ENCODE peak calls at places on chromosomes 12 and 14, in six cellular contexts. One of them, this sample, is unnamed. For H3K9me3, the result is how much of the 10 kb centered on the place peaks cover.

GRCh38 chr14:29518335-29518734 is 409.3 kb downstream of the PRKD1 start:
- DNase-seq in sigmoid colon: no peak
- DNase-seq in heart left ventricle: no peak
- DNase-seq in adipocyte: peak
- DNase-seq in IMR-90: peak
- DNase-seq in upper lobe of right lung: no peak
- DNase-seq in this sample: no peak

GRCh38 chr12:124191024-124191359 is 103.9 kb upstream of the RFLNA start:
- DNase-seq in sigmoid colon: no peak
- DNase-seq in heart left ventricle: no peak
- DNase-seq in adipocyte: no peak
- DNase-seq in IMR-90: no peak
- DNase-seq in upper lobe of right lung: no peak
- DNase-seq in this sample: peak

GRCh38 chr14:64405295-64405694 is 17.1 kb downstream of the MTHFD1 start:
- DNase-seq in sigmoid colon: no peak
- DNase-seq in heart left ventricle: no peak
- DNase-seq in adipocyte: no peak
- DNase-seq in IMR-90: no peak
- DNase-seq in upper lobe of right lung: no peak
- DNase-seq in this sample: no peak

GRCh38 chr12:857611-858010 is 91.9 kb downstream of the RAD52 start:
- DNase-seq in sigmoid colon: no peak
- DNase-seq in heart left ventricle: no peak
- DNase-seq in adipocyte: peak
- DNase-seq in IMR-90: peak
- DNase-seq in upper lobe of right lung: no peak
- DNase-seq in this sample: peak

GRCh38 chr12:113955109-113955970 is 10.8 kb downstream of the RBM19 start:
- DNase-seq in sigmoid colon: no peak
- DNase-seq in heart left ventricle: no peak
- DNase-seq in adipocyte: peak
- DNase-seq in IMR-90: peak
- DNase-seq in upper lobe of right lung: no peak
- DNase-seq in this sample: peak

GRCh38 chr12:110436231-110436630 is 13.9 kb downstream of the ARPC3 start:
- DNase-seq in sigmoid colon: no peak
- DNase-seq in heart left ventricle: no peak
- DNase-seq in adipocyte: peak
- DNase-seq in IMR-90: peak
- DNase-seq in upper lobe of right lung: no peak
- DNase-seq in this sample: no peak

GRCh38 chr12:53023-53734 is 13.4 kb upstream of the IQSEC3 start:
- DNase-seq in sigmoid colon: no peak
- DNase-seq in heart left ventricle: no peak
- DNase-seq in adipocyte: no peak
- DNase-seq in IMR-90: no peak
- DNase-seq in upper lobe of right lung: no peak
- DNase-seq in this sample: no peak

GRCh38 chr14:55389330-55389729 is 22.3 kb downstream of the ATG14 start:
- DNase-seq in sigmoid colon: no peak
- DNase-seq in heart left ventricle: no peak
- DNase-seq in adipocyte: peak
- DNase-seq in IMR-90: peak
- DNase-seq in upper lobe of right lung: no peak
- DNase-seq in this sample: no peak

GRCh38 chr14:48725001-48725734 is 861.0 kb downstream of the RPS29 start:
- DNase-seq in sigmoid colon: no peak
- DNase-seq in heart left ventricle: no peak
- DNase-seq in adipocyte: no peak
- DNase-seq in IMR-90: peak
- DNase-seq in upper lobe of right lung: no peak
- DNase-seq in this sample: peak

GRCh38 chr14:91396959-91397815 is 20.4 kb downstream of the CCDC88C start:
- DNase-seq in sigmoid colon: no peak
- DNase-seq in heart left ventricle: no peak
- DNase-seq in adipocyte: no peak
- DNase-seq in IMR-90: no peak
- DNase-seq in upper lobe of right lung: no peak
- DNase-seq in this sample: no peak

GRCh38 chr12:132904718-132905328 is 17.4 kb upstream of the CHFR start:
- DNase-seq in sigmoid colon: peak
- DNase-seq in heart left ventricle: peak
- DNase-seq in adipocyte: peak
- DNase-seq in IMR-90: no peak
- DNase-seq in upper lobe of right lung: peak
- DNase-seq in this sample: peak

GRCh38 chr12:69262264-69262974 is 23.1 kb downstream of the CPSF6 start:
- DNase-seq in sigmoid colon: no peak
- DNase-seq in heart left ventricle: no peak
- DNase-seq in adipocyte: no peak
- DNase-seq in IMR-90: no peak
- DNase-seq in upper lobe of right lung: no peak
- DNase-seq in this sample: no peak

GRCh38 chr14:87229131-87229530 is 763.9 kb downstream of the GALC start:
- DNase-seq in sigmoid colon: no peak
- DNase-seq in heart left ventricle: no peak
- DNase-seq in adipocyte: no peak
- DNase-seq in IMR-90: no peak
- DNase-seq in upper lobe of right lung: no peak
- DNase-seq in this sample: no peak

GRCh38 chr12:121427556-121428055 is 27.7 kb downstream of the RNF34 start:
- DNase-seq in sigmoid colon: no peak
- DNase-seq in heart left ventricle: no peak
- DNase-seq in adipocyte: no peak
- DNase-seq in IMR-90: no peak
- DNase-seq in upper lobe of right lung: no peak
- DNase-seq in this sample: no peak

GRCh38 chr12:11171953-11172675 is 1.1 kb downstream of the SMIM10L1 start:
- DNase-seq in sigmoid colon: no peak
- DNase-seq in heart left ventricle: no peak
- DNase-seq in adipocyte: peak
- DNase-seq in IMR-90: peak
- DNase-seq in upper lobe of right lung: no peak
- DNase-seq in this sample: no peak

GRCh38 chr14:84959796-84960515 is 570.0 kb upstream of the FLRT2 start:
- DNase-seq in sigmoid colon: no peak
- DNase-seq in heart left ventricle: no peak
- DNase-seq in adipocyte: no peak
- DNase-seq in IMR-90: no peak
- DNase-seq in upper lobe of right lung: no peak
- DNase-seq in this sample: no peak

GRCh38 chr14:67187826-67188225 is 1.4 kb upstream of the GARIN2 start:
- DNase-seq in sigmoid colon: no peak
- DNase-seq in heart left ventricle: no peak
- DNase-seq in adipocyte: peak
- DNase-seq in IMR-90: peak
- DNase-seq in upper lobe of right lung: no peak
- DNase-seq in this sample: no peak

GRCh38 chr12:111068281-111068680 is 147.9 kb upstream of the MYL2 start:
- DNase-seq in sigmoid colon: no peak
- DNase-seq in heart left ventricle: no peak
- DNase-seq in adipocyte: no peak
- DNase-seq in IMR-90: no peak
- DNase-seq in upper lobe of right lung: no peak
- DNase-seq in this sample: no peak

GRCh38 chr14:45048385-45048784 is 35.5 kb upstream of the PRPF39 start:
- DNase-seq in sigmoid colon: no peak
- DNase-seq in heart left ventricle: no peak
- DNase-seq in adipocyte: no peak
- DNase-seq in IMR-90: no peak
- DNase-seq in upper lobe of right lung: no peak
- DNase-seq in this sample: peak

GRCh38 chr12:77940566-77940965 is 109.9 kb downstream of the NAV3 start:
- DNase-seq in sigmoid colon: no peak
- DNase-seq in heart left ventricle: no peak
- DNase-seq in adipocyte: peak
- DNase-seq in IMR-90: peak
- DNase-seq in upper lobe of right lung: no peak
- DNase-seq in this sample: no peak

GRCh38 chr12:102120886-102121285 is 903 bp downstream of the PARPBP start:
- DNase-seq in sigmoid colon: no peak
- DNase-seq in heart left ventricle: no peak
- DNase-seq in adipocyte: peak
- DNase-seq in IMR-90: peak
- DNase-seq in upper lobe of right lung: no peak
- DNase-seq in this sample: peak

GRCh38 chr14:32669416-32669815 is 269.3 kb upstream of the NPAS3 start:
- DNase-seq in sigmoid colon: no peak
- DNase-seq in heart left ventricle: no peak
- DNase-seq in adipocyte: no peak
- DNase-seq in IMR-90: no peak
- DNase-seq in upper lobe of right lung: no peak
- DNase-seq in this sample: no peak

GRCh38 chr14:23551266-23552028 is at the start of gene ZFHX2:
- DNase-seq in sigmoid colon: no peak
- DNase-seq in heart left ventricle: peak
- DNase-seq in adipocyte: peak
- DNase-seq in IMR-90: peak
- DNase-seq in upper lobe of right lung: peak
- DNase-seq in this sample: peak

GRCh38 chr14:34237098-34237497 is 224.9 kb downstream of the SPTSSA start:
- DNase-seq in sigmoid colon: no peak
- DNase-seq in heart left ventricle: no peak
- DNase-seq in adipocyte: no peak
- DNase-seq in IMR-90: no peak
- DNase-seq in upper lobe of right lung: no peak
- DNase-seq in this sample: no peak

GRCh38 chr12:113154351-113154973 is 4.9 kb downstream of the CFAP73 start:
- DNase-seq in sigmoid colon: no peak
- DNase-seq in heart left ventricle: no peak
- DNase-seq in adipocyte: peak
- DNase-seq in IMR-90: peak
- DNase-seq in upper lobe of right lung: no peak
- DNase-seq in this sample: peak

GRCh38 chr14:104394606-104394910 is 185.0 kb upstream of the C14orf180 start:
- DNase-seq in sigmoid colon: no peak
- DNase-seq in heart left ventricle: no peak
- DNase-seq in adipocyte: no peak
- DNase-seq in IMR-90: no peak
- DNase-seq in upper lobe of right lung: no peak
- DNase-seq in this sample: no peak

DNA sequence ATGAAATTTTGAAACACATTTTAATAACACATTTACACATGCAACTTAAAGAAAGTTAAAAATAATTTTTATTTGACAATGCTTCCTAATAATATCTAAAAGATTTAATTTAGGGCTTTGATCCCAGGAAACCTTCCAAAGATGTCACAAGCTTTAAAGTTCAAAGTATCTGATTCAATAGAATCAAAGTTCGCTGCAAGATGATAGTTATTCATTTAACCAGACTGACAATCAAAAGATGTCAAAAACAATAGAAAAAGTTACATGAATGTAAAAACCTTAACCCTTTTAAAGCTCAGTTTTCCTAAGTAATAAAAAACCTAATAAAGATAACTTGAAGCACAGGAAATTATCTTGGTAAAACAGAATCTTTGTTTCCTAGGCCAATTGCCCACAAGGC is 67.7 kb downstream of the SDR9C7 start:
- DNase-seq in sigmoid colon: no peak
- DNase-seq in heart left ventricle: no peak
- DNase-seq in adipocyte: no peak
- DNase-seq in IMR-90: no peak
- DNase-seq in upper lobe of right lung: no peak
- DNase-seq in this sample: no peak
- H3K9me3 ChIP-seq in sigmoid colon: under half
- H3K9me3 ChIP-seq in heart left ventricle: under half
- H3K9me3 ChIP-seq in adipocyte: half or more
- H3K9me3 ChIP-seq in IMR-90: under half
- H3K9me3 ChIP-seq in upper lobe of right lung: under half
- H3K9me3 ChIP-seq in this sample: half or more

GRCh38 chr12:117134059-117134458 is 34.8 kb upstream of the TESC start:
- DNase-seq in sigmoid colon: no peak
- DNase-seq in heart left ventricle: no peak
- DNase-seq in adipocyte: peak
- DNase-seq in IMR-90: no peak
- DNase-seq in upper lobe of right lung: no peak
- DNase-seq in this sample: peak

GRCh38 chr12:117134721-117135120 is 35.5 kb upstream of the TESC start:
- DNase-seq in sigmoid colon: no peak
- DNase-seq in heart left ventricle: no peak
- DNase-seq in adipocyte: no peak
- DNase-seq in IMR-90: no peak
- DNase-seq in upper lobe of right lung: no peak
- DNase-seq in this sample: no peak

GRCh38 chr12:117129391-117129790 is 30.2 kb upstream of the TESC start:
- DNase-seq in sigmoid colon: no peak
- DNase-seq in heart left ventricle: no peak
- DNase-seq in adipocyte: no peak
- DNase-seq in IMR-90: no peak
- DNase-seq in upper lobe of right lung: no peak
- DNase-seq in this sample: no peak

GRCh38 chr12:117127933-117128823 is 29.0 kb upstream of the TESC start:
- DNase-seq in sigmoid colon: no peak
- DNase-seq in heart left ventricle: no peak
- DNase-seq in adipocyte: no peak
- DNase-seq in IMR-90: no peak
- DNase-seq in upper lobe of right lung: peak
- DNase-seq in this sample: no peak

DNA sequence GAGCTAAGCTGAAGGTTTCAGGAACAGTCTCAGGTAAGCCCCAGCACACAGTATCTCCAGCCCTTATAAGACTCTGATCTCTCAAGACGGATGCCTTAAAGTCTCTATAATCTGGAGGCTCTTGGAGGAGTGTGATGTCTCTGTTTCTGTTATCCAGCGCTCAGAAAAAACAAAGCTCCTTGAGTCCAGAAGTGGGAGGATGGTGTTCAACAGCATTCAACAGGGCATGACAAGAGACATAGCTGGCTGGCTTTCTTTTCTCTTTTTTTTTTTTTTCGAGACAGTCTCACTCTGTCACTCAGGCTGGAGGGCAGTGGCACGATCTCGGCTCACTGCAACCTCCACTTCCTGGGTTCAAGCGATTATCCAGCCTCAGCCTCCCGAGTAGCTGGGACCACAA is 31.6 kb upstream of the TESC start:
- DNase-seq in sigmoid colon: no peak
- DNase-seq in heart left ventricle: no peak
- DNase-seq in adipocyte: no peak
- DNase-seq in IMR-90: no peak
- DNase-seq in upper lobe of right lung: no peak
- DNase-seq in this sample: no peak
- H3K9me3 ChIP-seq in sigmoid colon: under half
- H3K9me3 ChIP-seq in heart left ventricle: under half
- H3K9me3 ChIP-seq in adipocyte: under half
- H3K9me3 ChIP-seq in IMR-90: under half
- H3K9me3 ChIP-seq in upper lobe of right lung: under half
- H3K9me3 ChIP-seq in this sample: under half

GRCh38 chr12:105341010-105341409 is 10.5 kb downstream of the C12orf75 start:
- DNase-seq in sigmoid colon: no peak
- DNase-seq in heart left ventricle: no peak
- DNase-seq in adipocyte: peak
- DNase-seq in IMR-90: peak
- DNase-seq in upper lobe of right lung: no peak
- DNase-seq in this sample: no peak
- H3K9me3 ChIP-seq in sigmoid colon: under half
- H3K9me3 ChIP-seq in heart left ventricle: under half
- H3K9me3 ChIP-seq in adipocyte: under half
- H3K9me3 ChIP-seq in IMR-90: under half
- H3K9me3 ChIP-seq in upper lobe of right lung: under half
- H3K9me3 ChIP-seq in this sample: under half

GRCh38 chr14:61575126-61575525 is 120.2 kb upstream of the HIF1A start:
- DNase-seq in sigmoid colon: no peak
- DNase-seq in heart left ventricle: no peak
- DNase-seq in adipocyte: no peak
- DNase-seq in IMR-90: no peak
- DNase-seq in upper lobe of right lung: no peak
- DNase-seq in this sample: no peak
- H3K9me3 ChIP-seq in sigmoid colon: under half
- H3K9me3 ChIP-seq in heart left ventricle: under half
- H3K9me3 ChIP-seq in adipocyte: under half
- H3K9me3 ChIP-seq in IMR-90: under half
- H3K9me3 ChIP-seq in upper lobe of right lung: under half
- H3K9me3 ChIP-seq in this sample: under half

This sample was measured in MG63.